ENCODE peak calls at places on chromosomes 12 and 14, in five cellular contexts. Y is colonic mucosa; L is CD8-positive, alpha-beta memory T cell; Z is heart left ventricle; N is left ventricle myocardium inferior. G is an unnamed sample.

GRCh38 chr12:95815635-95816212 is 25.2 kb upstream of the NTN4 start:
- DNase-seq in Y (no peak), N (no peak), Z (no peak), L (no peak), G (peak; percentile 43)

GRCh38 chr14:90775441-90775840 is 40.8 kb downstream of the TTC7B start:
- DNase-seq in L (no peak), Y (no peak), N (no peak), Z (no peak), G (no peak)

GRCh38 chr12:12927211-12928079 is 24.5 kb downstream of the GPRC5D start:
- DNase-seq in N (peak; percentile 66), Z (peak; percentile 55), L (peak; percentile 8), Y (peak; percentile 85), G (peak; percentile 99)

GRCh38 chr14:23629831-23630396 is 6.2 kb upstream of the DHRS2 start:
- DNase-seq in L (no peak), Y (no peak), Z (no peak), N (no peak), G (no peak)

GRCh38 chr12:3704512-3705348 is 48.2 kb downstream of the CRACR2A start:
- DNase-seq in L (no peak), N (no peak), Y (no peak), Z (no peak), G (no peak)

GRCh38 chr12:96224219-96224615 is 30.0 kb downstream of the ELK3 start:
- DNase-seq in L (no peak), Y (no peak), Z (no peak), N (no peak), G (no peak)

GRCh38 chr12:90008277-90008676 is 299.6 kb upstream of the ATP2B1 start:
- DNase-seq in Y (no peak), Z (no peak), L (no peak), N (no peak), G (no peak)

GRCh38 chr12:26630546-26631027 is 202.4 kb downstream of the ITPR2 start:
- DNase-seq in L (no peak), N (no peak), Y (no peak), Z (no peak), G (peak; percentile 73)

GRCh38 chr12:75130811-75131210 is 78.8 kb downstream of the KCNC2 start:
- DNase-seq in Y (no peak), L (no peak), N (no peak), Z (no peak), G (no peak)

GRCh38 chr14:105879867-105880561 is 353.6 kb downstream of the TMEM121 start:
- DNase-seq in Z (peak; percentile 9), Y (no peak), N (peak; percentile 10), L (peak; percentile 0), G (no peak)

GRCh38 chr14:102525213-102526143 is 15.9 kb upstream of the ANKRD9 start:
- DNase-seq in N (no peak), Y (peak; percentile 70), L (peak; percentile 32), Z (no peak), G (peak; percentile 74)

GRCh38 chr14:77316872-77317271 is 3.8 kb downstream of the POMT2 start:
- DNase-seq in Y (no peak), L (no peak), Z (no peak), N (no peak), G (peak; percentile 75)

GRCh38 chr14:31877333-31877798 is 199.7 kb upstream of the ARHGAP5 start:
- DNase-seq in Z (no peak), N (no peak), Y (no peak), L (no peak), G (no peak)

GRCh38 chr14:27040552-27040951 is 442.7 kb upstream of the NOVA1 start:
- DNase-seq in Y (no peak), Z (no peak), L (no peak), N (no peak), G (no peak)

GRCh38 chr14:93173943-93174395 is 10.7 kb downstream of the MOAP1 start:
- DNase-seq in Y (no peak), L (no peak), Z (no peak), N (no peak), G (peak; percentile 27)

GRCh38 chr14:43872752-43873655 is 634.1 kb downstream of the FSCB start:
- DNase-seq in Z (no peak), Y (no peak), L (no peak), N (no peak), G (no peak)

GRCh38 chr12:2064078-2064507 is 11.3 kb downstream of the CACNA1C start:
- DNase-seq in L (no peak), Z (no peak), Y (no peak), N (no peak), G (peak; percentile 24)

GRCh38 chr12:25051583-25052190 is 102.8 kb upstream of the BCAT1 start:
- DNase-seq in L (peak; percentile 25), Y (no peak), Z (no peak), N (no peak), G (peak; percentile 33)
- H3K4me3 ChIP-seq in L (peak overlapping the region; percentile 64), Y (no peak overlapping the region), Z (peak overlapping the region; percentile 59), N (peak overlapping the region; percentile 59), G (no peak overlapping the region)

GRCh38 chr12:54135621-54136027 is 53.2 kb downstream of the SMUG1 start:
- DNase-seq in N (no peak), Y (no peak), L (no peak), Z (no peak), G (no peak)

GRCh38 chr12:54136844-54137580 is 51.8 kb downstream of the SMUG1 start:
- DNase-seq in L (no peak), Z (no peak), N (no peak), Y (no peak), G (no peak)

GRCh38 chr12:54139030-54139429 is 49.8 kb downstream of the SMUG1 start:
- DNase-seq in N (no peak), L (no peak), Z (no peak), Y (no peak), G (no peak)

GRCh38 chr12:54140958-54141388 is 47.8 kb downstream of the SMUG1 start:
- DNase-seq in N (peak; percentile 27), Z (no peak), Y (no peak), L (no peak), G (no peak)

GRCh38 chr12:54138219-54138618 is 50.6 kb downstream of the SMUG1 start:
- DNase-seq in L (no peak), N (no peak), Y (no peak), Z (no peak), G (no peak)
- H3K27ac ChIP-seq in L (no peak overlapping the region), N (no peak overlapping the region), Y (no peak overlapping the region), Z (no peak overlapping the region), G (no peak overlapping the region)

GRCh38 chr12:91975891-91976290 is 169.8 kb downstream of the BTG1 start:
- DNase-seq in Y (no peak), L (no peak), Z (no peak), N (no peak), G (no peak)
- H3K4me1 ChIP-seq in Y (no peaks in the 10 kb centered on the region), L (peaks cover 22% of the 10 kb centered on the region), Z (peaks cover 11% of the 10 kb centered on the region), N (peaks cover 19% of the 10 kb centered on the region), G (no peaks in the 10 kb centered on the region)

GRCh38 chr14:69880851-69881250 is 1.6 kb downstream of the SMOC1 start:
- DNase-seq in L (no peak), N (no peak), Z (no peak), Y (no peak), G (no peak)

GRCh38 chr14:69879175-69880047 is at the start of gene SMOC1:
- DNase-seq in N (no peak), Y (peak; percentile 32), Z (no peak), L (no peak), G (no peak)

GRCh38 chr14:69878251-69878650 is 965 bp upstream of the SMOC1 start:
- DNase-seq in Z (no peak), L (no peak), Y (no peak), N (no peak), G (no peak)

GRCh38 chr14:69882086-69882864 is 3.1 kb downstream of the SMOC1 start:
- DNase-seq in Z (no peak), L (no peak), Y (no peak), N (no peak), G (no peak)

GRCh38 chr14:69880051-69880487 is 853 bp downstream of the SMOC1 start:
- DNase-seq in L (no peak), Y (no peak), N (no peak), Z (no peak), G (no peak)
- H3K4me3 ChIP-seq in L (no peak overlapping the region), Y (no peak overlapping the region), N (peak overlapping the region; percentile 56), Z (peak overlapping the region; percentile 45), G (no peak overlapping the region)

G was measured in small intestine.